ENCODE peak calls at places on chromosomes 2 and 18, in five cellular contexts. C is uterus, P is H7, L is bronchial epithelial cell, V is PC-9. S is an unnamed sample.

GRCh38 chr2:54928719-54929118 is 121.5 kb downstream of the RTN4 start:
- DNase-seq in L (peak), P (no peak), V (no peak), C (no peak), S (no peak)

GRCh38 chr18:11925800-11926481 is 17.8 kb upstream of the MPPE1 start:
- DNase-seq in C (no peak), V (no peak), L (no peak), P (no peak), S (no peak)

GRCh38 chr2:10303174-10303633 is 500 bp downstream of the HPCAL1 start:
- DNase-seq in P (peak), V (no peak), C (peak), L (no peak), S (no peak)

GRCh38 chr2:233689498-233689897 is 3.2 kb upstream of the UGT1A6 start:
- DNase-seq in P (no peak), C (no peak), L (no peak), V (peak), S (no peak)

GRCh38 chr2:54422072-54422581 is 34.0 kb upstream of the SPTBN1 start:
- DNase-seq in V (no peak), C (no peak), P (no peak), L (no peak), S (no peak)

GRCh38 chr18:75643083-75643482 is 215.6 kb upstream of the SMIM21 start:
- DNase-seq in V (no peak), L (no peak), C (no peak), P (no peak), S (no peak)

GRCh38 chr18:31247574-31248199 is 70.3 kb upstream of the DSG1 start:
- DNase-seq in C (no peak), V (no peak), L (peak), P (no peak), S (no peak)

GRCh38 chr2:25109822-25110221 is 58.6 kb downstream of the POMC start:
- DNase-seq in C (no peak), P (no peak), V (no peak), L (no peak), S (no peak)

GRCh38 chr2:196233808-196234501 is 62.6 kb upstream of the STK17B start:
- DNase-seq in C (no peak), L (no peak), P (no peak), V (no peak), S (no peak)

GRCh38 chr2:25204190-25204838 is 35.9 kb upstream of the POMC start:
- DNase-seq in C (no peak), P (peak), L (no peak), V (no peak), S (no peak)

GRCh38 chr2:11203480-11203879 is 48.2 kb downstream of the SLC66A3 start:
- DNase-seq in L (peak), V (no peak), P (no peak), C (no peak), S (peak)

GRCh38 chr2:39368846-39369245 is 68.2 kb downstream of the MAP4K3 start:
- DNase-seq in C (no peak), P (no peak), L (no peak), V (no peak), S (no peak)

GRCh38 chr2:152234277-152234676 is 58.7 kb upstream of the STAM2 start:
- DNase-seq in L (peak), C (no peak), V (no peak), P (no peak), S (no peak)

GRCh38 chr2:128455710-128456050 is 137.0 kb upstream of the HS6ST1 start:
- DNase-seq in C (no peak), P (no peak), L (no peak), V (no peak), S (no peak)

GRCh38 chr2:210195066-210195852 is 24.1 kb upstream of the KANSL1L start:
- DNase-seq in C (no peak), P (no peak), V (no peak), L (peak), S (no peak)

GRCh38 chr18:67104700-67105284 is 411.7 kb downstream of the DSEL start:
- DNase-seq in L (peak), C (no peak), P (peak), V (peak), S (peak)

GRCh38 chr18:9001209-9001608 is 101.3 kb upstream of the NDUFV2 start:
- DNase-seq in P (no peak), V (no peak), C (no peak), L (no peak), S (peak)

GRCh38 chr2:118198268-118198667 is 110.0 kb downstream of the INSIG2 start:
- DNase-seq in C (no peak), P (no peak), L (no peak), V (no peak), S (no peak)
- H3K4me3 ChIP-seq in C (no peak), P (no peak), L (no peak), V (no peak), S (no peak)

DNA sequence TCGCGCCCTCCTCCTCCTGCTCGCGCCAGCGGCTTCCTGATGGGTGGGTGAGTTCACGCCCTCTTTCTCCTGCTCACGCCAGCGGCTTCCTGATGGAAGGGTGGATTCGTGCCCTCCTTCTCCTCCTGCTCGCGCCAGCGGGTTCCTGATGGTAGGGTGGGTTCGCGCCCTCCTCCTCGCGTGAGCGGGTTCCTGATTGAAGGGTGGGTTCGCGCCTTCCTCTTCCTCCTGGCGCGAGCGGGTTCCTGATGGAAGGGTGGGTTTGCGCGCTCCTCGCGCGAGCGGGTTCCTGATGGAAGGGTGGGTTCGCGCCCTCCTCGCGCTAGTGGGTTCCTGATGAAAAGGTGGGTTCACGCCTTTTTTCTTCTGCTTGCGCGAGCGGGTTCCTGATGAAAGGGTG is 62.0 kb upstream of the MGAT5 start:
- DNase-seq in V (no peak), C (no peak), L (no peak), P (no peak), S (no peak)
- H3K4me3 ChIP-seq in V (no peak), C (no peak), L (no peak), P (no peak), S (no peak)

GRCh38 chr18:48937869-48938750 is 12.7 kb downstream of the SMAD7 start:
- DNase-seq in V (no peak), C (no peak), L (no peak), P (no peak), S (no peak)

GRCh38 chr18:48938827-48939367 is 11.9 kb downstream of the SMAD7 start:
- DNase-seq in C (no peak), P (no peak), V (no peak), L (no peak), S (no peak)

GRCh38 chr18:48940854-48941531 is 9.8 kb downstream of the SMAD7 start:
- DNase-seq in P (no peak), L (no peak), C (no peak), V (no peak), S (no peak)

GRCh38 chr18:48941672-48942071 is 9.1 kb downstream of the SMAD7 start:
- DNase-seq in L (no peak), C (no peak), V (no peak), P (no peak), S (no peak)

GRCh38 chr18:48939368-48940097 is 11.2 kb downstream of the SMAD7 start:
- DNase-seq in P (peak), V (peak), L (no peak), C (no peak), S (no peak)
- H3K4me3 ChIP-seq in P (no peak), V (no peak), L (no peak), C (peak), S (peak)

DNA sequence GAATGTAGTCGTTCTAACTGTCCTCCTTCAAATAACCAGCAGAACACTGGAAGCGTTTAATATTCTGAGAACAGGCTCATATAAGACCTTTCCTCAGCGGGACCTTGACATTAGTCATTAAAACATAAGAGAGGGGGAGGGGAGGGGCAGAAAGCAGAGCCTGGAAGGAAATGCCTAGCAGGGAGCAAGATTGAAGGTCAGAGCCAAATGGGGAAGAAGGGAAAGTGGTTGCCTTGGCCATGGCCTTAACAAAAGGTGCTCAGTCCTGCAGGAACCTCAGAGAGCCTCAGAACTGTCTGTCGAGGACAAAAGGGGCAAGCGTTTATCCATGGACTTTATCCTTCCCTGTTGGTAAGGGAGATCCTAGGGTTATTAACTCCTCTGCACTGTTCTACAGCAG is 851 bp upstream of the PLA2R1 start:
- DNase-seq in C (no peak), V (no peak), L (no peak), P (no peak), S (no peak)
- H3K4me3 ChIP-seq in C (peak), V (no peak), L (no peak), P (peak), S (no peak)

DNA sequence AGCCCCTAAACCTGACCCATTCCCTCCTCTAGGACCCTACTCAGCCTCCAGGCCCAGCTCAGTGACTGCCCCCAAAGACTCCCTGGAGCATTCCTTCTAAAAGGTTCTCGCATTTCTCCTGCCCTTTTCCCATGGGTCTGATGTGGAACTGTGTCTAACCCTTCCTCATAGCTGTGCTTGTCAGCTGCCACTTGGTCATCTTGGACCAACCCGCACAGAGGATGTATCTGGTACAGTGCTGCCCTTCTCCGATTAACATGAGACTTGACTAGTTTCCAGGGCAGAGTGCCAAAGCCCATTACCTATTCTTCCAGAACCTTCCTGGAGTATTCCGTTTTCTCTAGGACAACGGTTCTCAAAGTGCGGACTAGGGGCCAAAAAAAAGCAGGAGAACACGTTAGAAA is 518 bp upstream of the NFU1 start:
- DNase-seq in P (no peak), V (no peak), C (no peak), L (peak), S (no peak)
- H3K4me3 ChIP-seq in P (peak), V (peak), C (peak), L (peak), S (peak)

DNA sequence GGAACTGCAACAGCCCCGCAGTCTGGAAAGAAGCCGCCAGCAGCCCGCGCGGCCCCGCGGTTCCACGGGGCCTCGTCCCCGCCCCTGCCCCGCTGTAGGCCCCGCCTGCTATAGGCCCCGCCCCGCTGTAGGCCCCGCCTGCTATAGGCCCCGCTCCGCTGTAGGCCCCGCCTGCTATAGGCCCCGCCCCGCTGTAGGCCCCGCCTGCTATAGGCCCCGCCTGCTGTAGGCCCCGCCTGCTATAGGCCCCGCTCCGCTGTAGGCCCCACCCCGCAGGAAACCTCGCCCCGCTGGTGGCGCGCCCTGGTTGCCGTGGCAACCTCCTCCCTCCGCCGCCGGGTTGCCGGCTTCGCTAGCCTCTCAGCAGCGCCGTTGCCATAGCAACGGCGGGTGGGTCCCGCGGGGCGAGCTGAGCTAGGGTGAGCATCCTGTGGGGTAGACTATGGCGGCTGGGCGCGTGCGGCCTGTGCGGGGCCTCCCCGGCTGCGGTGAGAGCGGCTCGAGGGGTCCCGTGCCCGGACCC is 12.2 kb upstream of the KIF1A start:
- DNase-seq in V (peak), L (peak), P (peak), C (peak), S (peak)
- H3K4me3 ChIP-seq in V (no peak), L (no peak), P (peak), C (peak), S (peak)

GRCh38 chr2:240916571-240917008 is 10.5 kb downstream of the CROCC2 start:
- DNase-seq in C (peak), V (peak), L (no peak), P (peak), S (peak)
- H3K4me3 ChIP-seq in C (peak), V (no peak), L (no peak), P (peak), S (no peak)

GRCh38 chr2:157447031-157447430 is 3.1 kb upstream of the CYTIP start:
- DNase-seq in P (no peak), V (no peak), L (no peak), C (no peak), S (no peak)

GRCh38 chr2:157443090-157443489 is 799 bp downstream of the CYTIP start:
- DNase-seq in C (no peak), V (no peak), P (no peak), L (no peak), S (no peak)

GRCh38 chr2:157443795-157444642 is at the start of gene CYTIP:
- DNase-seq in C (no peak), P (no peak), L (no peak), V (no peak), S (no peak)

GRCh38 chr2:157444643-157445040 is 753 bp upstream of the CYTIP start:
- DNase-seq in V (no peak), P (no peak), C (no peak), L (no peak), S (no peak)

DNA sequence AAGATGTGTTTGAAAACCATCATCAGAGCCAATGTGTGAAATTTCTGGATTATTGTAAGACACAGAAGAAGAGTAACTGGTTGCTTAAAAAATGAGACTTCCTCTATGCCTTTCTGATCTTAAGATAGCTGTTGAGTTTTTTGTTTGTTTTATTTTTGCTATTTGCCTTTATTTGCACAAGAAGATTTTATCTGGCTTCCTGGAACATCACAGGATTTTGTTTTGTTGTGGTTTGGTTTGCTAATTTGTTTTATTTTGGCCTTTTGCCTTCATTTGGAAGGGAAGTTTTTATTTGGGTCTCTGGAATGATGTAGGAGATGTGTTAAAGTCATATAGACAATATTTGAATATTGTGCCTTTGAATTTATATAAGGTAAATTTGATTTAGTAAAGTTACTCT is 3.9 kb upstream of the CYTIP start:
- DNase-seq in C (no peak), L (no peak), V (no peak), P (no peak), S (no peak)
- H3K4me3 ChIP-seq in C (no peak), L (no peak), V (no peak), P (no peak), S (no peak)

GRCh38 chr18:27921904-27922541 is 254.9 kb downstream of the CDH2 start:
- DNase-seq in C (no peak), L (peak), P (no peak), V (peak), S (peak)
- H3K4me3 ChIP-seq in C (no peak), L (no peak), P (no peak), V (peak), S (no peak)

GRCh38 chr2:120442923-120443571 is 97.1 kb downstream of the INHBB start:
- DNase-seq in P (peak), L (peak), V (peak), C (no peak), S (no peak)
- H3K4me3 ChIP-seq in P (peak), L (peak), V (peak), C (no peak), S (peak)